ENCODE peak calls at places on chromosomes 5 and 9, in ten cellular contexts. One of them, this sample, is unnamed.

GRCh38 chr9:31736581-31737179 is 647.8 kb upstream of the ACO1 start:
- DNase-seq in dorsolateral prefrontal cortex: no peak
- DNase-seq in spleen: no peak
- DNase-seq in body of pancreas: no peak
- DNase-seq in pancreas: no peak
- DNase-seq in A549: no peak
- DNase-seq in cardiac fibroblast: no peak
- DNase-seq in cardiac muscle cell: no peak
- DNase-seq in bronchial epithelial cell: no peak
- DNase-seq in GM20000: no peak
- DNase-seq in this sample: no peak

GRCh38 chr9:90219548-90220118 is 423.0 kb downstream of the DIRAS2 start:
- DNase-seq in dorsolateral prefrontal cortex: no peak
- DNase-seq in GM20000: peak; percentile 32
- DNase-seq in body of pancreas: peak; percentile 45
- DNase-seq in pancreas: peak; percentile 82
- DNase-seq in bronchial epithelial cell: no peak
- DNase-seq in spleen: no peak
- DNase-seq in A549: peak; percentile 28
- DNase-seq in cardiac fibroblast: no peak
- DNase-seq in cardiac muscle cell: no peak
- DNase-seq in this sample: no peak

GRCh38 chr9:97958812-97959511 is 21.0 kb upstream of the HEMGN start:
- DNase-seq in pancreas: no peak
- DNase-seq in cardiac muscle cell: peak; percentile 27
- DNase-seq in bronchial epithelial cell: no peak
- DNase-seq in GM20000: no peak
- DNase-seq in dorsolateral prefrontal cortex: no peak
- DNase-seq in body of pancreas: no peak
- DNase-seq in cardiac fibroblast: peak; percentile 8
- DNase-seq in A549: no peak
- DNase-seq in spleen: no peak
- DNase-seq in this sample: no peak

GRCh38 chr9:134406366-134407122 is 80.3 kb downstream of the RXRA start:
- DNase-seq in pancreas: no peak
- DNase-seq in bronchial epithelial cell: no peak
- DNase-seq in cardiac fibroblast: no peak
- DNase-seq in spleen: no peak
- DNase-seq in body of pancreas: no peak
- DNase-seq in GM20000: no peak
- DNase-seq in dorsolateral prefrontal cortex: no peak
- DNase-seq in A549: peak; percentile 66
- DNase-seq in cardiac muscle cell: no peak
- DNase-seq in this sample: no peak

GRCh38 chr5:103356344-103357091 is 98.0 kb downstream of the MACIR start:
- DNase-seq in dorsolateral prefrontal cortex: no peak
- DNase-seq in bronchial epithelial cell: no peak
- DNase-seq in spleen: no peak
- DNase-seq in GM20000: no peak
- DNase-seq in cardiac fibroblast: no peak
- DNase-seq in pancreas: no peak
- DNase-seq in cardiac muscle cell: no peak
- DNase-seq in body of pancreas: no peak
- DNase-seq in A549: no peak
- DNase-seq in this sample: no peak

GRCh38 chr9:71783120-71783523 is 14.8 kb upstream of the CEMIP2 start:
- DNase-seq in pancreas: no peak
- DNase-seq in body of pancreas: peak; percentile 39
- DNase-seq in spleen: peak; percentile 93
- DNase-seq in cardiac muscle cell: no peak
- DNase-seq in GM20000: peak; percentile 36
- DNase-seq in dorsolateral prefrontal cortex: no peak
- DNase-seq in cardiac fibroblast: no peak
- DNase-seq in bronchial epithelial cell: peak; percentile 92
- DNase-seq in A549: peak; percentile 49
- DNase-seq in this sample: no peak

GRCh38 chr9:114390952-114391351 is 3.2 kb upstream of the AKNA start:
- DNase-seq in body of pancreas: no peak
- DNase-seq in A549: no peak
- DNase-seq in bronchial epithelial cell: no peak
- DNase-seq in cardiac muscle cell: no peak
- DNase-seq in pancreas: no peak
- DNase-seq in cardiac fibroblast: no peak
- DNase-seq in GM20000: no peak
- DNase-seq in spleen: no peak
- DNase-seq in dorsolateral prefrontal cortex: no peak
- DNase-seq in this sample: no peak

GRCh38 chr9:16343249-16344237 is 526.9 kb downstream of the BNC2 start:
- DNase-seq in dorsolateral prefrontal cortex: no peak
- DNase-seq in cardiac fibroblast: peak; percentile 77
- DNase-seq in cardiac muscle cell: peak; percentile 56
- DNase-seq in bronchial epithelial cell: peak; percentile 34
- DNase-seq in pancreas: no peak
- DNase-seq in body of pancreas: no peak
- DNase-seq in GM20000: no peak
- DNase-seq in A549: peak; percentile 37
- DNase-seq in spleen: no peak
- DNase-seq in this sample: no peak

GRCh38 chr5:4640793-4641192 is 499.3 kb upstream of the ADAMTS16 start:
- DNase-seq in GM20000: no peak
- DNase-seq in bronchial epithelial cell: peak; percentile 5
- DNase-seq in pancreas: no peak
- DNase-seq in A549: no peak
- DNase-seq in dorsolateral prefrontal cortex: no peak
- DNase-seq in cardiac fibroblast: no peak
- DNase-seq in cardiac muscle cell: no peak
- DNase-seq in body of pancreas: no peak
- DNase-seq in spleen: no peak
- DNase-seq in this sample: no peak

GRCh38 chr5:59547731-59548130 is 345.8 kb downstream of the PDE4D start:
- DNase-seq in spleen: no peak
- DNase-seq in bronchial epithelial cell: no peak
- DNase-seq in pancreas: no peak
- DNase-seq in dorsolateral prefrontal cortex: no peak
- DNase-seq in cardiac fibroblast: no peak
- DNase-seq in GM20000: no peak
- DNase-seq in cardiac muscle cell: no peak
- DNase-seq in body of pancreas: no peak
- DNase-seq in A549: peak; percentile 76
- DNase-seq in this sample: no peak

GRCh38 chr9:121281614-121282291 is 13.8 kb downstream of the GSN start:
- DNase-seq in spleen: peak; percentile 86
- DNase-seq in cardiac muscle cell: peak; percentile 63
- DNase-seq in A549: peak; percentile 78
- DNase-seq in cardiac fibroblast: peak; percentile 80
- DNase-seq in pancreas: peak; percentile 84
- DNase-seq in bronchial epithelial cell: peak; percentile 97
- DNase-seq in body of pancreas: peak; percentile 90
- DNase-seq in GM20000: no peak
- DNase-seq in dorsolateral prefrontal cortex: no peak
- DNase-seq in this sample: no peak

GRCh38 chr5:176819476-176819875 is 9.1 kb downstream of the UNC5A start:
- DNase-seq in body of pancreas: no peak
- DNase-seq in cardiac fibroblast: no peak
- DNase-seq in cardiac muscle cell: no peak
- DNase-seq in dorsolateral prefrontal cortex: no peak
- DNase-seq in bronchial epithelial cell: no peak
- DNase-seq in GM20000: no peak
- DNase-seq in spleen: no peak
- DNase-seq in pancreas: no peak
- DNase-seq in A549: no peak
- DNase-seq in this sample: no peak

GRCh38 chr5:179267071-179267670 is 78.1 kb downstream of the ADAMTS2 start:
- DNase-seq in GM20000: no peak
- DNase-seq in pancreas: no peak
- DNase-seq in bronchial epithelial cell: no peak
- DNase-seq in cardiac fibroblast: no peak
- DNase-seq in dorsolateral prefrontal cortex: peak; percentile 22
- DNase-seq in spleen: peak; percentile 77
- DNase-seq in body of pancreas: no peak
- DNase-seq in cardiac muscle cell: no peak
- DNase-seq in A549: no peak
- DNase-seq in this sample: no peak

GRCh38 chr5:141787376-141787775 is 90.8 kb downstream of the PCDH1 start:
- DNase-seq in bronchial epithelial cell: no peak
- DNase-seq in cardiac fibroblast: peak; percentile 47
- DNase-seq in body of pancreas: no peak
- DNase-seq in spleen: no peak
- DNase-seq in GM20000: no peak
- DNase-seq in dorsolateral prefrontal cortex: no peak
- DNase-seq in A549: no peak
- DNase-seq in pancreas: no peak
- DNase-seq in cardiac muscle cell: peak; percentile 59
- DNase-seq in this sample: no peak

GRCh38 chr5:22852807-22853670 is at the start of gene CDH12:
- DNase-seq in cardiac muscle cell: no peak
- DNase-seq in bronchial epithelial cell: no peak
- DNase-seq in dorsolateral prefrontal cortex: no peak
- DNase-seq in cardiac fibroblast: no peak
- DNase-seq in GM20000: peak; percentile 5
- DNase-seq in body of pancreas: peak; percentile 2
- DNase-seq in pancreas: peak; percentile 53
- DNase-seq in spleen: peak; percentile 67
- DNase-seq in A549: no peak
- DNase-seq in this sample: no peak

GRCh38 chr5:135460246-135461033 is 8.3 kb upstream of the TIFAB start:
- DNase-seq in A549: no peak
- DNase-seq in GM20000: no peak
- DNase-seq in bronchial epithelial cell: no peak
- DNase-seq in cardiac muscle cell: no peak
- DNase-seq in dorsolateral prefrontal cortex: no peak
- DNase-seq in spleen: peak; percentile 50
- DNase-seq in pancreas: peak; percentile 26
- DNase-seq in cardiac fibroblast: no peak
- DNase-seq in body of pancreas: no peak
- DNase-seq in this sample: no peak

GRCh38 chr5:141260458-141261237 is 15.5 kb downstream of the PCDHB15 start:
- DNase-seq in body of pancreas: no peak
- DNase-seq in A549: peak; percentile 31
- DNase-seq in dorsolateral prefrontal cortex: no peak
- DNase-seq in cardiac fibroblast: no peak
- DNase-seq in GM20000: no peak
- DNase-seq in bronchial epithelial cell: no peak
- DNase-seq in pancreas: no peak
- DNase-seq in spleen: no peak
- DNase-seq in cardiac muscle cell: peak; percentile 3
- DNase-seq in this sample: no peak

GRCh38 chr5:72842816-72843215 is 26.4 kb downstream of the TNPO1 start:
- DNase-seq in dorsolateral prefrontal cortex: no peak
- DNase-seq in cardiac muscle cell: no peak
- DNase-seq in A549: peak; percentile 92
- DNase-seq in pancreas: no peak
- DNase-seq in body of pancreas: no peak
- DNase-seq in GM20000: no peak
- DNase-seq in cardiac fibroblast: peak; percentile 29
- DNase-seq in spleen: no peak
- DNase-seq in bronchial epithelial cell: peak; percentile 76
- DNase-seq in this sample: peak; percentile 56
- TF ChIP-seq CTCF in dorsolateral prefrontal cortex: no peak
- TF ChIP-seq CTCF in cardiac muscle cell: no peak
- TF ChIP-seq CTCF in A549: peak; percentile 39
- TF ChIP-seq CTCF in pancreas: no peak
- TF ChIP-seq CTCF in body of pancreas: no peak
- TF ChIP-seq CTCF in GM20000: no peak
- TF ChIP-seq CTCF in cardiac fibroblast: no peak
- TF ChIP-seq CTCF in spleen: no peak
- TF ChIP-seq CTCF in bronchial epithelial cell: peak; percentile 20
- TF ChIP-seq CTCF in this sample: peak; percentile 30

GRCh38 chr5:172929371-172929838 is 29.8 kb upstream of the RPL26L1 start:
- DNase-seq in GM20000: no peak
- DNase-seq in spleen: no peak
- DNase-seq in A549: no peak
- DNase-seq in pancreas: no peak
- DNase-seq in bronchial epithelial cell: no peak
- DNase-seq in body of pancreas: no peak
- DNase-seq in dorsolateral prefrontal cortex: no peak
- DNase-seq in cardiac fibroblast: peak; percentile 46
- DNase-seq in cardiac muscle cell: peak; percentile 49
- DNase-seq in this sample: no peak
- TF ChIP-seq CTCF in GM20000: no peak
- TF ChIP-seq CTCF in spleen: no peak
- TF ChIP-seq CTCF in A549: no peak
- TF ChIP-seq CTCF in pancreas: no peak
- TF ChIP-seq CTCF in bronchial epithelial cell: no peak
- TF ChIP-seq CTCF in body of pancreas: no peak
- TF ChIP-seq CTCF in dorsolateral prefrontal cortex: no peak
- TF ChIP-seq CTCF in cardiac fibroblast: peak; percentile 9
- TF ChIP-seq CTCF in cardiac muscle cell: no peak
- TF ChIP-seq CTCF in this sample: no peak

GRCh38 chr5:107301959-107302840 is 368.5 kb downstream of the EFNA5 start:
- DNase-seq in bronchial epithelial cell: no peak
- DNase-seq in cardiac fibroblast: no peak
- DNase-seq in body of pancreas: no peak
- DNase-seq in spleen: no peak
- DNase-seq in cardiac muscle cell: no peak
- DNase-seq in dorsolateral prefrontal cortex: no peak
- DNase-seq in A549: no peak
- DNase-seq in GM20000: no peak
- DNase-seq in pancreas: no peak
- DNase-seq in this sample: no peak

GRCh38 chr5:107303163-107303562 is 367.6 kb downstream of the EFNA5 start:
- DNase-seq in spleen: no peak
- DNase-seq in GM20000: no peak
- DNase-seq in A549: no peak
- DNase-seq in bronchial epithelial cell: no peak
- DNase-seq in pancreas: no peak
- DNase-seq in body of pancreas: no peak
- DNase-seq in cardiac fibroblast: no peak
- DNase-seq in dorsolateral prefrontal cortex: no peak
- DNase-seq in cardiac muscle cell: no peak
- DNase-seq in this sample: no peak

GRCh38 chr5:107303581-107303980 is 367.2 kb downstream of the EFNA5 start:
- DNase-seq in pancreas: no peak
- DNase-seq in A549: no peak
- DNase-seq in GM20000: no peak
- DNase-seq in cardiac fibroblast: no peak
- DNase-seq in bronchial epithelial cell: no peak
- DNase-seq in spleen: no peak
- DNase-seq in cardiac muscle cell: no peak
- DNase-seq in body of pancreas: no peak
- DNase-seq in dorsolateral prefrontal cortex: no peak
- DNase-seq in this sample: no peak

GRCh38 chr5:107304671-107305070 is 366.1 kb downstream of the EFNA5 start:
- DNase-seq in cardiac fibroblast: no peak
- DNase-seq in GM20000: no peak
- DNase-seq in spleen: no peak
- DNase-seq in A549: no peak
- DNase-seq in bronchial epithelial cell: no peak
- DNase-seq in pancreas: no peak
- DNase-seq in cardiac muscle cell: no peak
- DNase-seq in dorsolateral prefrontal cortex: no peak
- DNase-seq in body of pancreas: no peak
- DNase-seq in this sample: no peak

GRCh38 chr5:107300928-107301327 is 369.8 kb downstream of the EFNA5 start:
- DNase-seq in spleen: no peak
- DNase-seq in cardiac muscle cell: no peak
- DNase-seq in pancreas: no peak
- DNase-seq in body of pancreas: no peak
- DNase-seq in bronchial epithelial cell: peak; percentile 30
- DNase-seq in dorsolateral prefrontal cortex: no peak
- DNase-seq in cardiac fibroblast: no peak
- DNase-seq in A549: no peak
- DNase-seq in GM20000: no peak
- DNase-seq in this sample: no peak
- TF ChIP-seq CTCF in spleen: no peak
- TF ChIP-seq CTCF in cardiac muscle cell: no peak
- TF ChIP-seq CTCF in pancreas: no peak
- TF ChIP-seq CTCF in body of pancreas: no peak
- TF ChIP-seq CTCF in bronchial epithelial cell: no peak
- TF ChIP-seq CTCF in dorsolateral prefrontal cortex: no peak
- TF ChIP-seq CTCF in cardiac fibroblast: no peak
- TF ChIP-seq CTCF in A549: no peak
- TF ChIP-seq CTCF in GM20000: no peak
- TF ChIP-seq CTCF in this sample: no peak

GRCh38 chr5:157828949-157829639 is 29.9 kb downstream of the CLINT1 start:
- DNase-seq in cardiac muscle cell: no peak
- DNase-seq in cardiac fibroblast: no peak
- DNase-seq in bronchial epithelial cell: peak; percentile 10
- DNase-seq in dorsolateral prefrontal cortex: no peak
- DNase-seq in A549: peak; percentile 19
- DNase-seq in GM20000: peak; percentile 16
- DNase-seq in pancreas: no peak
- DNase-seq in spleen: no peak
- DNase-seq in body of pancreas: no peak
- DNase-seq in this sample: no peak
- TF ChIP-seq CTCF in cardiac muscle cell: peak; percentile 28
- TF ChIP-seq CTCF in cardiac fibroblast: peak; percentile 47
- TF ChIP-seq CTCF in bronchial epithelial cell: peak; percentile 42
- TF ChIP-seq CTCF in dorsolateral prefrontal cortex: no peak
- TF ChIP-seq CTCF in A549: peak; percentile 11
- TF ChIP-seq CTCF in GM20000: peak; percentile 9
- TF ChIP-seq CTCF in pancreas: no peak
- TF ChIP-seq CTCF in spleen: no peak
- TF ChIP-seq CTCF in body of pancreas: peak; percentile 17
- TF ChIP-seq CTCF in this sample: peak; percentile 40